ENCODE peak calls at places on chromosome 18, in four cellular contexts. One of them, this sample, is unnamed.

GRCh38 chr18:48321121-48321520 is 88.1 kb downstream of the ZBTB7C start:
- DNase-seq in H1: no peak
- DNase-seq in HepG2: no peak
- DNase-seq in K562: no peak
- DNase-seq in this sample: no peak

GRCh38 chr18:32317651-32318050 is 127.8 kb downstream of the MEP1B start:
- DNase-seq in K562: no peak
- DNase-seq in H1: no peak
- DNase-seq in HepG2: no peak
- DNase-seq in this sample: no peak

GRCh38 chr18:32337821-32338220 is 132.9 kb downstream of the GAREM1 start:
- DNase-seq in HepG2: no peak
- DNase-seq in H1: no peak
- DNase-seq in K562: no peak
- DNase-seq in this sample: no peak

GRCh38 chr18:51234117-51235010 is 36.9 kb upstream of the MEX3C start:
- DNase-seq in K562: no peak
- DNase-seq in HepG2: no peak
- DNase-seq in H1: no peak
- DNase-seq in this sample: no peak

GRCh38 chr18:21264651-21265050 is 22.6 kb downstream of the GREB1L start:
- DNase-seq in HepG2: peak
- DNase-seq in K562: no peak
- DNase-seq in H1: no peak
- DNase-seq in this sample: no peak

GRCh38 chr18:26455639-26456038 is 92.7 kb downstream of the KCTD1 start:
- DNase-seq in HepG2: no peak
- DNase-seq in K562: no peak
- DNase-seq in H1: no peak
- DNase-seq in this sample: no peak

GRCh38 chr18:30501594-30501993 is 540.9 kb downstream of the DSC3 start:
- DNase-seq in HepG2: no peak
- DNase-seq in H1: no peak
- DNase-seq in K562: no peak
- DNase-seq in this sample: no peak

GRCh38 chr18:3321133-3321812 is 59.3 kb downstream of the MYL12B start:
- DNase-seq in H1: no peak
- DNase-seq in K562: no peak
- DNase-seq in HepG2: no peak
- DNase-seq in this sample: no peak

GRCh38 chr18:71673954-71674353 is 870.2 kb downstream of the CBLN2 start:
- DNase-seq in H1: no peak
- DNase-seq in K562: no peak
- DNase-seq in HepG2: no peak
- DNase-seq in this sample: no peak

GRCh38 chr18:76450912-76451421 is 44.1 kb downstream of the ZNF516 start:
- DNase-seq in H1: no peak
- DNase-seq in K562: no peak
- DNase-seq in HepG2: no peak
- DNase-seq in this sample: no peak

GRCh38 chr18:79872852-79873444 is 75.2 kb downstream of the KCNG2 start:
- DNase-seq in H1: no peak
- DNase-seq in K562: no peak
- DNase-seq in HepG2: no peak
- DNase-seq in this sample: no peak

GRCh38 chr18:75247041-75247551 is 36.5 kb downstream of the TSHZ1 start:
- DNase-seq in HepG2: no peak
- DNase-seq in H1: no peak
- DNase-seq in K562: no peak
- DNase-seq in this sample: no peak

GRCh38 chr18:76619342-76620315 is 124.6 kb upstream of the ZNF516 start:
- DNase-seq in HepG2: no peak
- DNase-seq in K562: no peak
- DNase-seq in H1: no peak
- DNase-seq in this sample: no peak

GRCh38 chr18:63936156-63936931 is 12.8 kb upstream of the HMSD start:
- DNase-seq in K562: peak
- DNase-seq in H1: peak
- DNase-seq in HepG2: peak
- DNase-seq in this sample: peak

GRCh38 chr18:11148655-11149440 is 521 bp downstream of the PIEZO2 start:
- DNase-seq in H1: no peak
- DNase-seq in HepG2: no peak
- DNase-seq in K562: no peak
- DNase-seq in this sample: no peak

GRCh38 chr18:59672125-59672769 is 25.0 kb downstream of the CCBE1 start:
- DNase-seq in HepG2: no peak
- DNase-seq in K562: no peak
- DNase-seq in H1: no peak
- DNase-seq in this sample: no peak

GRCh38 chr18:36511791-36512352 is 214.4 kb downstream of the FHOD3 start:
- DNase-seq in H1: no peak
- DNase-seq in K562: no peak
- DNase-seq in HepG2: no peak
- DNase-seq in this sample: no peak

GRCh38 chr18:10047237-10047636 is 133.4 kb downstream of the VAPA start:
- DNase-seq in HepG2: no peak
- DNase-seq in K562: no peak
- DNase-seq in H1: no peak
- DNase-seq in this sample: no peak

GRCh38 chr18:70461323-70462077 is 172.7 kb downstream of the SOCS6 start:
- DNase-seq in K562: no peak
- DNase-seq in H1: no peak
- DNase-seq in HepG2: no peak
- DNase-seq in this sample: no peak

GRCh38 chr18:73992242-73993022 is 155.2 kb downstream of the FBXO15 start:
- DNase-seq in H1: no peak
- DNase-seq in HepG2: no peak
- DNase-seq in K562: no peak
- DNase-seq in this sample: no peak

GRCh38 chr18:57231846-57232245 is 85.0 kb downstream of the BOD1L2 start:
- DNase-seq in K562: no peak
- DNase-seq in HepG2: no peak
- DNase-seq in H1: no peak
- DNase-seq in this sample: no peak

GRCh38 chr18:75244336-75244735 is 33.7 kb downstream of the TSHZ1 start:
- DNase-seq in K562: peak
- DNase-seq in H1: peak
- DNase-seq in HepG2: peak
- DNase-seq in this sample: no peak

GRCh38 chr18:67456691-67457090 is 59.8 kb downstream of the DSEL start:
- DNase-seq in H1: no peak
- DNase-seq in K562: no peak
- DNase-seq in HepG2: no peak
- DNase-seq in this sample: no peak

GRCh38 chr18:63971320-63972071 is 1.6 kb downstream of the SERPINB8 start:
- DNase-seq in K562: no peak
- DNase-seq in H1: no peak
- DNase-seq in HepG2: no peak
- DNase-seq in this sample: no peak

DNA sequence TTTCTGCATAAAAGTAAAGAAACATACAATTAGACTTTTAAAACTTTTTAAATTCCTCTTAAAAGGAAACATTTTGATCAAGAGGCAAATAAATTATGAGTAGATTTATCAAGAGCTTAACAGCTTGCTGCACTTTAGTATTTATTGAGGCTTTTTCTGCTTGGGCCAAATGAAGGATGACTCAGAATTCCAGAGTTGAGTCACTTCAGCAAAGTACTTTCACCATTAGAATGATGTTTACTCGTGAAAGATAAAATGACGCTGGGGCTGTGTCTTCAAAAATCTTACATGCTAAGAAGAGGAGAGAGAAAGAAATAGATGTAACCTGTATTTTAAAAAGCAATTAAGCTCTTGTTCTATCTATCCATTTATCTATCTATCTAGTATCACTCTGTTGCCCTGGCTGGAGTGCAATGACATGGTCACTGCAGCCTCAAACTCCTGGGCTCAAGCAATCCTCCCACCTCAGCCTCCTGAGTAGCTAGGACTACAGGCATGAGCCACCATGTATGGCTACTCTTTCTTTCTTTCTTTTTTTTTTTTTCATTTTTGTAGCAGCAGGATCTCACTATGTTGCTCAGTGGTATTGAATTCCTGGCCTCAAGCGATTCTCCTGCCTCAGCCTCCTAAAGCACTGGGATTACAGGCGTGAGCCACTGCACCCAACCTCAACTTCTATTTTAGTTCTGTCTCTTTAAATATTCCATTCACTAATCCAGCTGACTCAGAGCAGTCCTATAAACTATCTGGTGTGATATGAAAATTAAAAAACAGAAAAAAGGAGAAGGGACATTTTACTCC is 75.2 kb upstream of the RIOK3 start:
- DNase-seq in K562: no peak
- DNase-seq in H1: no peak
- DNase-seq in HepG2: peak
- DNase-seq in this sample: peak
- TF ChIP-seq SIN3A in K562: no peak
- TF ChIP-seq SIN3A in H1: no peak
- TF ChIP-seq SIN3A in HepG2: no peak
- TF ChIP-seq SIN3A in this sample: no peak

GRCh38 chr18:28357785-28358401 is 181.0 kb upstream of the CDH2 start:
- DNase-seq in H1: peak
- DNase-seq in K562: no peak
- DNase-seq in HepG2: peak
- DNase-seq in this sample: peak
- TF ChIP-seq FOSL1 in H1: no peak
- TF ChIP-seq FOSL1 in K562: no peak
- TF ChIP-seq FOSL1 in HepG2: no peak
- TF ChIP-seq FOSL1 in this sample: no peak

GRCh38 chr18:46458472-46458871 is 198.5 kb downstream of the LOXHD1 start:
- DNase-seq in H1: no peak
- DNase-seq in HepG2: no peak
- DNase-seq in K562: no peak
- DNase-seq in this sample: no peak
- H3K4me2 ChIP-seq in H1: peak
- H3K4me2 ChIP-seq in HepG2: no peak
- H3K4me2 ChIP-seq in K562: no peak
- H3K4me2 ChIP-seq in this sample: no peak

DNA sequence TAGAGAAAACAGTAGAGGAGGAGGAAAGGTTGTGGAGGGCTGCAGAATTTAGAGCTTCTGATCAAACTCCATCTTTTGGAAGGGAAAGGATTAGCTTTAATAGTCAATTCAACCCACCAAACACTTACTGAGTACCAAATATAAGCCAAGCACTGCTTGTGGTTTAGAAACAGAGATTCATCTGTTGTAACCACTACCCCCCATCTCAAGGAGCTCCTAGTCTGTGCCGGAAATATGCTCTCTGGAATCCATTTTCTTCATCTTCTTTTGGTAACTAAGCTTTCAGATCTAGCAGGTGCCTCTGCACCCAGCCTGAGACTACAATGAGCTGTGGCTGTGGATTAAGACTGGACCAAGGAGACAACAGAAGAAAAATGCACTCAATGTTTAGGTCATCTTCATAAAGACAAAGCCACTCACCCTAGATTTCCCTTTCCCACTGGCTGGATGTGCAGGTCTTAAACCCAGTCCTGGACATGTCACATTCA is 53.0 kb downstream of the EPB41L3 start:
- DNase-seq in K562: no peak
- DNase-seq in H1: no peak
- DNase-seq in HepG2: no peak
- DNase-seq in this sample: no peak
- TF ChIP-seq SIN3A in K562: no peak
- TF ChIP-seq SIN3A in H1: no peak
- TF ChIP-seq SIN3A in HepG2: no peak
- TF ChIP-seq SIN3A in this sample: no peak

GRCh38 chr18:50038448-50038847 is 156.5 kb downstream of the MYO5B start:
- DNase-seq in K562: no peak
- DNase-seq in H1: no peak
- DNase-seq in HepG2: no peak
- DNase-seq in this sample: no peak
- TF ChIP-seq FOSL1 in K562: peak
- TF ChIP-seq FOSL1 in H1: no peak
- TF ChIP-seq FOSL1 in HepG2: no peak
- TF ChIP-seq FOSL1 in this sample: no peak

GRCh38 chr18:68549257-68549871 is 165.5 kb downstream of the TMX3 start:
- DNase-seq in K562: no peak
- DNase-seq in HepG2: no peak
- DNase-seq in H1: no peak
- DNase-seq in this sample: no peak
- H3K4me2 ChIP-seq in K562: no peak
- H3K4me2 ChIP-seq in HepG2: no peak
- H3K4me2 ChIP-seq in H1: no peak
- H3K4me2 ChIP-seq in this sample: no peak

GRCh38 chr18:55858661-55859111 is 270.7 kb upstream of the TCF4 start:
- DNase-seq in K562: no peak
- DNase-seq in H1: no peak
- DNase-seq in HepG2: no peak
- DNase-seq in this sample: no peak
- TF ChIP-seq SIN3A in K562: no peak
- TF ChIP-seq SIN3A in H1: no peak
- TF ChIP-seq SIN3A in HepG2: no peak
- TF ChIP-seq SIN3A in this sample: no peak

GRCh38 chr18:61209802-61210201 is 123.4 kb upstream of the CDH20 start:
- DNase-seq in H1: no peak
- DNase-seq in K562: no peak
- DNase-seq in HepG2: no peak
- DNase-seq in this sample: no peak
- TF ChIP-seq FOSL1 in H1: no peak
- TF ChIP-seq FOSL1 in K562: no peak
- TF ChIP-seq FOSL1 in HepG2: no peak
- TF ChIP-seq FOSL1 in this sample: no peak

DNA sequence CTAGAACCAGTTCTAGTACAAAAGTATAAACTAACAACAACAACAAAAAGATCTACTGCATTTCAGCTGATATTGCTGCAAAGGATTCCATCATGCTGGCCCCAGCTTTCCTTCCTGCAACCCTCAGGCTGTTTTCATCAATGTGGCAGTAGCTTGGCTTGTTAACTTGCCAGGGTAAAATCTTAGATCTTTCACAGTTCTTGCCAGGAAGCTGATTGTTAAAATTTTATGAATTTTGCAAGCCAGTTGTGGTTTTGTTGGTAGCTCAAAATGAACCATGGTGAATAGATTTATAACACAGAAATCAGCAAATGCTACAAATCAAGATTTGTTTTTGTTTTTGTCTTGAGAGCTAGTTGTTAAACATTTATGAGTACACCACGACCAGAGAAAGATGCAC is 19.3 kb downstream of the CCDC178 start:
- DNase-seq in HepG2: no peak
- DNase-seq in H1: no peak
- DNase-seq in K562: no peak
- DNase-seq in this sample: no peak
- H3K4me2 ChIP-seq in HepG2: no peak
- H3K4me2 ChIP-seq in H1: no peak
- H3K4me2 ChIP-seq in K562: no peak
- H3K4me2 ChIP-seq in this sample: no peak

DNA sequence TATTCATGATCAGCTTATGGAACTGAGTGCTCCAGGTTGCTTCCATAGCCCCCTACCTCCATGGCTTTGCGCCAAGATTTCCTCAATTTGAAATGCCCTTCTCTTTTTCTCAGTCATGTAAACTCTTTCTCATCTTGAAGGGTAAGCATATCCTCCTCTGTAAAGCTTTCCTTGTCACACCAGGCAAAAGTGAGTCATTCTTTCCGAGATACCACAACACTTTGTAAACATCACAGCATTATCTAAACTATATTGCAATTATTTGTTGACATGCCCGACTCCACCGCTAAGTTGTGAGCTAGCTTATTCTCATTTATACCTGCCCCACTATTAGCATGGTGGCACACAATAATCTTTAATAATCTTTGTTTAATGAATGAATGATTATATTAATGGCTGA is 419.5 kb upstream of the CHST9 start:
- DNase-seq in K562: no peak
- DNase-seq in HepG2: no peak
- DNase-seq in H1: no peak
- DNase-seq in this sample: no peak
- TF ChIP-seq SIN3A in K562: no peak
- TF ChIP-seq SIN3A in HepG2: no peak
- TF ChIP-seq SIN3A in H1: no peak
- TF ChIP-seq SIN3A in this sample: no peak